ENCODE peak calls at places on chromosomes 6 and 20, in six cellular contexts. W, T, Z, K, N and F are unnamed samples.

GRCh38 chr6:79608334-79609224 is 22.6 kb upstream of the SH3BGRL2 start:
- DNase-seq in W (peak), T (no peak), Z (peak), K (no peak), N (no peak), F (peak)

GRCh38 chr6:148830614-148831013 is 83.8 kb downstream of the UST start:
- DNase-seq in W (no peak), T (no peak), Z (no peak), K (no peak), N (no peak), F (no peak)

GRCh38 chr6:99241905-99242534 is 107.5 kb downstream of the FAXC start:
- DNase-seq in W (peak), T (peak), Z (peak), K (no peak), N (peak), F (peak)

GRCh38 chr6:42292002-42292735 is 74.5 kb upstream of the MRPS10 start:
- DNase-seq in W (peak), T (no peak), Z (peak), K (no peak), N (peak), F (peak)

GRCh38 chr6:129882510-129883023 is 21.5 kb upstream of the TMEM244 start:
- DNase-seq in W (no peak), T (no peak), Z (no peak), K (no peak), N (no peak), F (no peak)

GRCh38 chr20:62740286-62741141 is 31.9 kb downstream of the NTSR1 start:
- DNase-seq in W (peak), T (no peak), Z (no peak), K (peak), N (peak), F (peak)

GRCh38 chr20:57089701-57090144 is 176.7 kb downstream of the BMP7 start:
- DNase-seq in W (peak), T (peak), Z (peak), K (peak), N (peak), F (peak)

GRCh38 chr6:21597706-21598273 is 4.2 kb downstream of the SOX4 start:
- DNase-seq in W (no peak), T (no peak), Z (peak), K (no peak), N (no peak), F (peak)

GRCh38 chr6:36986704-36987047 is 680 bp upstream of the MTCH1 start:
- DNase-seq in W (no peak), T (peak), Z (no peak), K (no peak), N (no peak), F (no peak)

GRCh38 chr20:4545526-4545925 is 176.2 kb upstream of the PRND start:
- DNase-seq in W (no peak), T (no peak), Z (no peak), K (no peak), N (peak), F (peak)

GRCh38 chr20:9609892-9610502 is 95.6 kb downstream of the LAMP5 start:
- DNase-seq in W (peak), T (peak), Z (peak), K (no peak), N (peak), F (peak)

GRCh38 chr20:10443936-10444335 is 8.8 kb downstream of the SLX4IP start:
- DNase-seq in W (no peak), T (no peak), Z (no peak), K (no peak), N (no peak), F (no peak)